ENCODE peak calls at places on chromosomes 4 and X, in eight cellular contexts. F, J, U, A, Q, G, Z and W are unnamed samples.

GRCh38 chr4:19689511-19689910 is 562.2 kb upstream of the SLIT2 start:
- DNase-seq in Z (no peak), J (no peak), Q (no peak), G (no peak), F (no peak), U (no peak), A (no peak), W (no peak)

GRCh38 chr4:77852892-77853495 is 9.6 kb upstream of the MRPL1 start:
- DNase-seq in Q (no peak), J (no peak), U (no peak), F (no peak), Z (peak), A (no peak), G (no peak), W (no peak)

GRCh38 chrX:146109362-146109761 is 291.7 kb downstream of the SLITRK2 start:
- DNase-seq in Z (no peak), Q (no peak), G (no peak), F (no peak), A (no peak), U (no peak), J (no peak), W (no peak)

GRCh38 chrX:9539611-9540387 is 74.9 kb downstream of the TBL1X start:
- DNase-seq in A (no peak), F (no peak), J (no peak), G (no peak), Z (no peak), U (no peak), Q (no peak), W (no peak)

GRCh38 chr4:144646523-144647094 is 653 bp downstream of the HHIP start:
- DNase-seq in G (no peak), A (no peak), Z (no peak), F (no peak), U (no peak), J (no peak), Q (no peak), W (no peak)

GRCh38 chr4:74632634-74633033 is 161.7 kb downstream of the BTC start:
- DNase-seq in Q (peak), F (no peak), G (no peak), A (no peak), Z (no peak), U (peak), J (peak), W (no peak)

GRCh38 chrX:146887020-146887419 is 72.5 kb upstream of the CXorf51A start:
- DNase-seq in Q (no peak), U (no peak), Z (no peak), A (no peak), F (no peak), J (no peak), G (no peak), W (no peak)

GRCh38 chr4:45661893-45662292 is 462.0 kb downstream of the GABRG1 start:
- DNase-seq in U (no peak), Q (no peak), Z (no peak), J (no peak), A (no peak), F (no peak), G (no peak), W (no peak)

GRCh38 chrX:39688576-39689373 is 409.0 kb downstream of the BCOR start:
- DNase-seq in A (peak), F (peak), J (peak), U (peak), Q (peak), Z (no peak), G (no peak), W (no peak)

GRCh38 chrX:10101269-10101668 is 55.5 kb upstream of the CLCN4 start:
- DNase-seq in Q (no peak), G (no peak), A (no peak), F (no peak), Z (no peak), U (peak), J (no peak), W (no peak)

GRCh38 chrX:120426599-120426998 is 42.5 kb downstream of the LAMP2 start:
- DNase-seq in Z (no peak), G (no peak), J (no peak), Q (no peak), A (no peak), F (no peak), U (no peak), W (no peak)

GRCh38 chr4:114272226-114272625 is 292.8 kb upstream of the ARSJ start:
- DNase-seq in F (no peak), G (no peak), Q (no peak), J (no peak), Z (no peak), A (no peak), U (peak), W (no peak)

GRCh38 chrX:24229400-24229879 is 79.9 kb downstream of the ZFX start:
- DNase-seq in U (no peak), Q (no peak), Z (no peak), G (no peak), A (no peak), F (no peak), J (no peak), W (no peak)

GRCh38 chrX:20267924-20268701 is 1.4 kb upstream of the RPS6KA3 start:
- DNase-seq in J (peak), Z (no peak), F (peak), U (no peak), A (peak), Q (peak), G (peak), W (peak)

GRCh38 chrX:135432881-135433521 is 11.3 kb downstream of the SMIM10L2A start:
- DNase-seq in A (no peak), Z (no peak), F (no peak), Q (no peak), U (no peak), J (no peak), G (no peak), W (no peak)

GRCh38 chr4:69092190-69092589 is 4.1 kb upstream of the UGT2B7 start:
- DNase-seq in Q (no peak), Z (no peak), U (no peak), F (no peak), G (no peak), A (no peak), J (no peak), W (no peak)

GRCh38 chrX:9131066-9131465 is 97.1 kb upstream of the FAM9B start:
- DNase-seq in F (no peak), G (no peak), J (no peak), A (no peak), Z (no peak), Q (no peak), U (no peak), W (no peak)

GRCh38 chr4:152663203-152664066 is 16.4 kb downstream of the TMEM154 start:
- DNase-seq in F (no peak), Q (no peak), Z (peak), A (no peak), U (no peak), G (no peak), J (no peak), W (no peak)

GRCh38 chrX:50814701-50815476 is 895 bp upstream of the SHROOM4 start:
- DNase-seq in Q (no peak), U (no peak), A (no peak), F (peak), Z (no peak), G (no peak), J (no peak), W (no peak)

GRCh38 chrX:97616883-97617510 is 733.3 kb downstream of the RPA4 start:
- DNase-seq in Z (peak), G (no peak), Q (no peak), F (no peak), J (no peak), A (no peak), U (peak), W (no peak)

GRCh38 chr4:79623125-79623905 is 215.3 kb upstream of the GK2 start:
- DNase-seq in G (no peak), J (peak), Z (no peak), U (no peak), F (no peak), Q (peak), A (no peak), W (no peak)

GRCh38 chrX:1925053-1925481 is 310.2 kb downstream of the ASMT start:
- DNase-seq in J (no peak), Q (no peak), Z (no peak), A (no peak), F (no peak), G (no peak), U (no peak), W (no peak)

GRCh38 chr4:16450031-16450430 is 223.8 kb upstream of the TAPT1 start:
- DNase-seq in U (no peak), A (no peak), F (no peak), J (no peak), Z (no peak), Q (no peak), G (no peak), W (no peak)

GRCh38 chr4:38094419-38094818 is 134.2 kb downstream of the PTTG2 start:
- DNase-seq in F (no peak), U (no peak), A (no peak), Z (no peak), G (no peak), Q (no peak), J (no peak), W (no peak)

GRCh38 chrX:22950278-22951266 is 49.2 kb upstream of the DDX53 start:
- DNase-seq in A (no peak), U (peak), F (no peak), G (no peak), Q (no peak), J (no peak), Z (no peak), W (no peak)

GRCh38 chr4:61583696-61584095 is 383.6 kb downstream of the ADGRL3 start:
- DNase-seq in A (no peak), Z (no peak), U (peak), Q (no peak), G (no peak), F (no peak), J (no peak), W (no peak)

GRCh38 chr4:111934294-111934693 is 211.0 kb upstream of the FAM241A start:
- DNase-seq in G (no peak), F (no peak), Q (no peak), U (no peak), J (no peak), Z (no peak), A (no peak), W (no peak)

GRCh38 chr4:40575846-40576245 is 53.8 kb downstream of the RBM47 start:
- DNase-seq in G (no peak), A (no peak), U (no peak), Z (no peak), F (no peak), J (no peak), Q (no peak), W (no peak)

GRCh38 chrX:127128282-127128681 is 308.8 kb downstream of the PRR32 start:
- DNase-seq in Z (no peak), F (no peak), A (no peak), Q (no peak), G (no peak), U (no peak), J (no peak), W (no peak)

GRCh38 chr4:3324093-3324815 is 31.4 kb downstream of the RGS12 start:
- DNase-seq in Z (no peak), F (no peak), U (no peak), J (no peak), Q (no peak), G (peak), A (no peak), W (peak)

GRCh38 chrX:106404512-106404911 is 207.3 kb upstream of the RADX start:
- DNase-seq in J (no peak), U (no peak), G (no peak), Q (no peak), A (no peak), Z (no peak), F (no peak), W (no peak)

GRCh38 chrX:9581771-9582396 is 117.0 kb downstream of the TBL1X start:
- DNase-seq in Z (no peak), Q (no peak), F (no peak), U (no peak), G (no peak), A (no peak), J (no peak), W (no peak)

GRCh38 chrX:45775462-45775861 is 574.8 kb upstream of the DIPK2B start:
- DNase-seq in A (no peak), F (no peak), G (no peak), J (no peak), Z (no peak), U (peak), Q (no peak), W (no peak)

GRCh38 chrX:106608016-106608415 is 3.8 kb upstream of the RADX start:
- DNase-seq in Q (no peak), F (no peak), A (no peak), J (no peak), Z (no peak), U (no peak), G (no peak), W (no peak)

GRCh38 chr4:136706942-136707341 is 825.4 kb downstream of the PCDH18 start:
- DNase-seq in J (no peak), U (no peak), A (no peak), F (no peak), Z (no peak), G (no peak), Q (no peak), W (no peak)

GRCh38 chrX:63747331-63747730 is 37.7 kb downstream of the ARHGEF9 start:
- DNase-seq in Z (no peak), A (no peak), U (no peak), F (no peak), Q (no peak), G (no peak), J (no peak), W (no peak)

GRCh38 chr4:97072666-97073065 is 1070.6 kb downstream of the STPG2 start:
- DNase-seq in A (no peak), J (no peak), Q (no peak), G (no peak), U (no peak), F (no peak), Z (no peak), W (no peak)

GRCh38 chr4:176920694-176921093 is 128.0 kb upstream of the VEGFC start:
- DNase-seq in Q (no peak), F (no peak), A (no peak), U (no peak), Z (no peak), G (no peak), J (no peak), W (no peak)

GRCh38 chrX:23478056-23478455 is 143.4 kb downstream of the PTCHD1 start:
- DNase-seq in Q (no peak), Z (no peak), F (no peak), U (no peak), A (no peak), G (no peak), J (no peak), W (no peak)

GRCh38 chrX:71533850-71534515 is 1.1 kb downstream of the OGT start:
- DNase-seq in Q (peak), F (peak), A (peak), Z (no peak), G (peak), U (peak), J (peak), W (no peak)
- TF ChIP-seq POLR2A in Q (peak), F (no peak), A (no peak), Z (peak), G (no peak), U (no peak), J (no peak), W (no peak)

GRCh38 chr4:6782147-6782845 is at the start of gene KIAA0232:
- DNase-seq in U (peak), A (peak), Q (peak), F (peak), J (peak), Z (peak), G (peak), W (no peak)

GRCh38 chr4:6783111-6783981 is 819 bp downstream of the KIAA0232 start:
- DNase-seq in J (peak), G (peak), F (peak), Q (peak), Z (peak), A (peak), U (peak), W (no peak)

GRCh38 chr4:6781113-6781512 is 1.4 kb upstream of the KIAA0232 start:
- DNase-seq in Q (no peak), F (peak), A (no peak), J (no peak), G (no peak), Z (no peak), U (no peak), W (no peak)

GRCh38 chr4:6781561-6781960 is 966 bp upstream of the KIAA0232 start:
- DNase-seq in F (no peak), A (no peak), G (no peak), Q (no peak), Z (no peak), U (no peak), J (no peak), W (no peak)

DNA sequence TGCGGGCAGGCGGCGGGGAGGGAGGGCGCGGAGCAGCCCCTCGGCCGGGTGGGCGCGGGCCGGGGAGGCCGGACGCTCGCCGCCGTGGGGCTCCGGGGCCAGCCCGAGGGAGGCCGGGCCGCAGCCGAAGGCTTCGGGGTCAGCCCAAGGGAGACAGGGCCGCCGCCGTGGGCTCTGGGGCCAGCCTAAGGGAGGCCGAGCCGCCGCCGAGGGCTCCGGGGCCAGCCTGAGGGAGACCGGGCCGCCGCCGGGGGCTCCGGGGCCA is 251 bp downstream of the KIAA0232 start:
- DNase-seq in J (no peak), A (no peak), Q (no peak), F (no peak), Z (no peak), U (no peak), G (no peak), W (no peak)
- H3K27ac ChIP-seq in J (peak), A (peak), Q (peak), F (peak), Z (peak), U (peak), G (peak), W (peak)

GRCh38 chr4:70901984-70902576 is at the start of gene MOB1B:
- DNase-seq in J (peak), A (peak), F (peak), U (peak), Z (peak), G (peak), Q (peak), W (peak)

GRCh38 chr4:70902577-70903281 is 560 bp downstream of the MOB1B start:
- DNase-seq in Z (no peak), J (no peak), A (peak), U (peak), G (no peak), F (no peak), Q (peak), W (no peak)

GRCh38 chr4:70908993-70909556 is 6.9 kb downstream of the MOB1B start:
- DNase-seq in Q (no peak), U (no peak), G (no peak), Z (no peak), J (no peak), F (no peak), A (no peak), W (no peak)

GRCh38 chr4:70901607-70901983 is 574 bp upstream of the MOB1B start:
- DNase-seq in Z (no peak), U (no peak), J (no peak), F (no peak), Q (peak), G (no peak), A (no peak), W (no peak)

DNA sequence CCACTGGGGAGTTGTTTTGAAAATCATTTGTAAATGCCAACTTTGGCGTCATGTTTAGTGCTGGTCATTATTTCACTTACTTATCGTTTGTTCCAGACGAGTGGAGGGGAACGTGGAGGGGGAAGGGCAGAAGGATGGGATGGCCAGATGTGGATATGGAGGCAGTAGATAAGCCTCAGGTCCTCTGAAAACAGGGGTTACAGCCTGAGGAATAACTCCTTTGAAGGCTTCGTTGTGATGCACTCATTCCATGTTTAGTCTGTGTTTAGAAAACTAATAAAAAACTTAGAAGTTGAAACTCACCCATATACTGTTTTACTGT is 1.1 kb downstream of the MOB1B start:
- DNase-seq in U (no peak), Q (peak), Z (no peak), G (no peak), J (no peak), F (no peak), A (peak), W (no peak)
- TF ChIP-seq POLR2A in U (no peak), Q (no peak), Z (no peak), G (no peak), J (no peak), F (no peak), A (no peak), W (no peak)

DNA sequence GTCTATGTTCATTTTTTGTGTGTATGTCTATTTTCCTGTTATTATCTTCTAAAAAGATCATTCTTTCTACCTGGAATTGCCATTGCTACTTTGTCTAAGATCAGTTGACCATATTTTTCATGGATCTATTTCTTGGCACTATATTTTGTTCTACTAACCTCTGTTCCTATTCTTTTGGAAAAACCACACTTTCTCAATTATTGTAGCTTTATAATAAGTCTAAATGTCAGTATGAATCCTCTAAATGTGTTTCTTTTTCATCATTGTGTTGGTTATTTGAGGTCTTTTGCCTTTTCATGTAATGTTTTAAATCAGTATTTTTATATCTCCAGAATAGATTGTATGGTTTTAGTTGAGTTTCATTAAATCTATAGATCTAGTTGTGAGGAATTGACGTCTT is 798.3 kb downstream of the FAT4 start:
- DNase-seq in Z (no peak), J (no peak), U (no peak), Q (no peak), G (no peak), F (no peak), A (no peak), W (no peak)
- H3K27ac ChIP-seq in Z (no peak), J (no peak), U (no peak), Q (no peak), G (no peak), F (no peak), A (no peak), W (no peak)

DNA sequence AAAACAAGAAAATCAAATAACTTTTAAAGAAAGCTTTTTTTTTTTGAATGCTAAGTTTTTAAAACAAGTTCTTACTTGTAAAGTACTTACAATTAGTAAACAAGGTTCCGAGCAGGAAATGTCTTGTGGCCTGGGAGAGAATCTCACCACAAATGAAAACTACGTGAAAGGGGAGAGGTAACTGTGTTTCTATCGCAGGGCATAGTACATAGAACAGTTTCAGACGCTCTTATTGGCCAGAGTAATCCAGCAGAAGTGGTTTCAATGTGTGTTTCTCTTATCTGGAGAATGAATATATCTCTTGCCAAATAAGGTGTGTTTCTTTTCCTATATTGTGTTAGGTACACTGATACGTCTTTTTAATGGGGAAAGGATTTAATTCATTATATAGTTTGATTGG is at the start of gene PLAC8:
- DNase-seq in Z (peak), Q (no peak), F (no peak), A (no peak), U (no peak), G (no peak), J (no peak), W (no peak)
- TF ChIP-seq POLR2A in Z (peak), Q (no peak), F (no peak), A (no peak), U (no peak), G (no peak), J (no peak), W (no peak)

GRCh38 chrX:143635915-143636314 is at the start of gene SLITRK4:
- DNase-seq in Z (no peak), J (no peak), Q (no peak), U (no peak), F (no peak), A (no peak), G (no peak), W (no peak)

GRCh38 chrX:143634373-143634685 is 1.6 kb downstream of the SLITRK4 start:
- DNase-seq in J (no peak), U (no peak), G (peak), A (no peak), Q (no peak), F (no peak), Z (no peak), W (no peak)

GRCh38 chrX:143632625-143633387 is 3.1 kb downstream of the SLITRK4 start:
- DNase-seq in Z (no peak), A (no peak), Q (no peak), F (no peak), U (no peak), G (no peak), J (no peak), W (no peak)

GRCh38 chrX:143633530-143634372 is 2.1 kb downstream of the SLITRK4 start:
- DNase-seq in J (no peak), U (no peak), Z (no peak), A (no peak), G (no peak), Q (no peak), F (no peak), W (no peak)

GRCh38 chrX:143634701-143635442 is 1.0 kb downstream of the SLITRK4 start:
- DNase-seq in Q (no peak), F (no peak), U (no peak), G (no peak), J (no peak), A (no peak), Z (no peak), W (no peak)
- H3K27ac ChIP-seq in Q (no peak), F (no peak), U (no peak), G (peak), J (no peak), A (no peak), Z (no peak), W (no peak)

GRCh38 chrX:130173190-130173895 is 1.6 kb downstream of the RAB33A start:
- DNase-seq in U (no peak), G (no peak), Z (peak), A (peak), Q (peak), J (peak), F (peak), W (no peak)
- TF ChIP-seq POLR2A in U (no peak), G (no peak), Z (peak), A (peak), Q (no peak), J (no peak), F (no peak), W (no peak)